ENCODE peak calls at places on chromosomes 1 and 21, in eight cellular contexts. S, H, P, R, Q, I, X and K are unnamed samples.

GRCh38 chr1:231631717-231632116 is 5.1 kb downstream of the DISC1 start:
- DNase-seq in S (no peak), H (no peak), P (no peak), R (no peak), Q (no peak), I (no peak), X (no peak), K (no peak)

GRCh38 chr1:90768098-90768497 is 51.0 kb upstream of the BARHL2 start:
- DNase-seq in S (no peak), H (no peak), P (no peak), R (no peak), Q (no peak), I (no peak), X (no peak), K (no peak)

GRCh38 chr21:31182231-31183129 is 144.2 kb upstream of the KRTAP19-8 start:
- DNase-seq in S (no peak), H (no peak), P (no peak), R (no peak), Q (no peak), I (no peak), X (no peak), K (no peak)

GRCh38 chr1:70438529-70438928 is 27.5 kb downstream of the CTH start:
- DNase-seq in S (no peak), H (no peak), P (no peak), R (no peak), Q (no peak), I (no peak), X (no peak), K (no peak)

GRCh38 chr1:15584489-15585363 is at the start of gene AGMAT:
- DNase-seq in S (no peak), H (no peak), P (no peak), R (peak), Q (no peak), I (peak), X (peak), K (peak)

GRCh38 chr1:236142358-236143103 is at the start of gene GPR137B:
- DNase-seq in S (no peak), H (peak), P (no peak), R (peak), Q (peak), I (peak), X (peak), K (peak)

GRCh38 chr1:3419415-3420204 is 34.9 kb upstream of the ARHGEF16 start:
- DNase-seq in S (no peak), H (no peak), P (no peak), R (no peak), Q (peak), I (no peak), X (peak), K (no peak)

GRCh38 chr1:23169727-23170335 is 1.2 kb upstream of the LUZP1 start:
- DNase-seq in S (peak), H (peak), P (peak), R (peak), Q (peak), I (peak), X (peak), K (peak)

GRCh38 chr21:37407719-37408455 is 41.3 kb downstream of the DYRK1A start:
- DNase-seq in S (no peak), H (no peak), P (no peak), R (no peak), Q (no peak), I (no peak), X (no peak), K (no peak)

DNA sequence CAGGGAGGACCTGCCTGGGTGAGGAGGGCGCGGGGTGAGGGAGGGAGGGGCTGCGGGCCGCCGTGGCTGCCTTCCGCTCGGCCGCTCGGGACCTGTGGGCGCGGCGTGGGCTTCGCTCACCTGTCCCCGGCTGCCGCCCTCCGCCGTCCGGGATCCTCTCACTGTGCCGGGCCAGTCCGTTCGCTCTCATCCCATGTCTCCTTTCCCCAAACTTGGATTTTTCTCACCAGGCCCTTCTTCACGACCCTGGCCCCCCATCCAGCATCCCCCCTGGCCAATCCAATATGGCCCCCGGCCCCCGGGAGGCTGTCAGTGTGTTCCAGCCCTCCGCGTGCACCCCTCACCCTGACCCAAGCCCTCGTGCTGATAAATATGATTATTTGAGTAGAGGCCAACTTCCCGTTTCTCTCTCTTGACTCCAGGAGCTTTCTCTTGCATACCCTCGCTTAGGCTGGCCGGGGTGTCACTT is 359 bp downstream of the ZBTB48 start:
- DNase-seq in S (no peak), H (no peak), P (no peak), R (no peak), Q (no peak), I (no peak), X (no peak), K (peak)
- TF ChIP-seq POLR2A in S (no peak), H (no peak), P (no peak), R (no peak), Q (no peak), I (no peak), X (no peak), K (no peak)

GRCh38 chr1:1393014-1393413 is 6.1 kb downstream of the CCNL2 start:
- DNase-seq in S (no peak), H (no peak), P (no peak), R (no peak), Q (no peak), I (no peak), X (no peak), K (no peak)

GRCh38 chr1:1391225-1391624 is 7.9 kb downstream of the CCNL2 start:
- DNase-seq in S (no peak), H (no peak), P (no peak), R (no peak), Q (no peak), I (no peak), X (no peak), K (no peak)

GRCh38 chr1:1395166-1395565 is 4.0 kb downstream of the CCNL2 start:
- DNase-seq in S (no peak), H (no peak), P (no peak), R (no peak), Q (no peak), I (no peak), X (no peak), K (no peak)

GRCh38 chr1:1394116-1394515 is 5.0 kb downstream of the CCNL2 start:
- DNase-seq in S (no peak), H (no peak), P (no peak), R (no peak), Q (no peak), I (no peak), X (no peak), K (no peak)

DNA sequence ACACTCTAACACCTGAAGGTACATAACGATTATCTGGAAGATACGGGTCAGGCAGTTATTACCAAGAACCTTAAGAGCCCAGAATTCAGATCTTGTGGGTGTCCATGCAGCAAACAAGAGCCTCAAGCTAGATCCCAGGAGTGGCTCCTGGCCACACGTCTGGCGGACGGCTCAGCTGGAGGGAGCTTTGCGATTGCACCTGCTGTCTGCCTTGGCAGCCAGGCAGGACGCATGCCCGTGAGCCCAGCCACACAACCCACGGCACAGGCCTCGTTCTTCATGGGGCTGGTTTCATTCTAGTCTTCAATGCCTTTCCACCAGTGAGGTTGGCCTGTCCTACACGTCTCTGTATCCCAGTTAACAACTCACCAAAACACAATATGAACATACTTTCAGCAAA is 5.7 kb downstream of the CCNL2 start:
- DNase-seq in S (no peak), H (no peak), P (no peak), R (no peak), Q (no peak), I (no peak), X (no peak), K (no peak)
- TF ChIP-seq POLR2A in S (no peak), H (no peak), P (no peak), R (no peak), Q (no peak), I (no peak), X (no peak), K (no peak)

GRCh38 chr1:113978863-113979702 is at the start of gene OLFML3:
- DNase-seq in S (peak), H (peak), P (peak), R (peak), Q (peak), I (peak), X (peak), K (peak)
- TF ChIP-seq POLR2A in S (no peak), H (no peak), P (no peak), R (no peak), Q (no peak), I (no peak), X (peak), K (no peak)

GRCh38 chr1:212034516-212035122 is 738 bp downstream of the INTS7 start:
- DNase-seq in S (no peak), H (no peak), P (no peak), R (peak), Q (no peak), I (no peak), X (no peak), K (no peak)

GRCh38 chr1:212039622-212040021 is 4.1 kb downstream of the DTL start:
- DNase-seq in S (no peak), H (no peak), P (no peak), R (no peak), Q (no peak), I (no peak), X (no peak), K (no peak)

GRCh38 chr1:212035123-212035834 is at the start of the genes DTL and INTS7:
- DNase-seq in S (peak), H (peak), P (peak), R (peak), Q (peak), I (peak), X (peak), K (peak)

GRCh38 chr1:212037900-212038299 is 2.4 kb downstream of the DTL start:
- DNase-seq in S (no peak), H (no peak), P (no peak), R (no peak), Q (no peak), I (no peak), X (no peak), K (peak)

DNA sequence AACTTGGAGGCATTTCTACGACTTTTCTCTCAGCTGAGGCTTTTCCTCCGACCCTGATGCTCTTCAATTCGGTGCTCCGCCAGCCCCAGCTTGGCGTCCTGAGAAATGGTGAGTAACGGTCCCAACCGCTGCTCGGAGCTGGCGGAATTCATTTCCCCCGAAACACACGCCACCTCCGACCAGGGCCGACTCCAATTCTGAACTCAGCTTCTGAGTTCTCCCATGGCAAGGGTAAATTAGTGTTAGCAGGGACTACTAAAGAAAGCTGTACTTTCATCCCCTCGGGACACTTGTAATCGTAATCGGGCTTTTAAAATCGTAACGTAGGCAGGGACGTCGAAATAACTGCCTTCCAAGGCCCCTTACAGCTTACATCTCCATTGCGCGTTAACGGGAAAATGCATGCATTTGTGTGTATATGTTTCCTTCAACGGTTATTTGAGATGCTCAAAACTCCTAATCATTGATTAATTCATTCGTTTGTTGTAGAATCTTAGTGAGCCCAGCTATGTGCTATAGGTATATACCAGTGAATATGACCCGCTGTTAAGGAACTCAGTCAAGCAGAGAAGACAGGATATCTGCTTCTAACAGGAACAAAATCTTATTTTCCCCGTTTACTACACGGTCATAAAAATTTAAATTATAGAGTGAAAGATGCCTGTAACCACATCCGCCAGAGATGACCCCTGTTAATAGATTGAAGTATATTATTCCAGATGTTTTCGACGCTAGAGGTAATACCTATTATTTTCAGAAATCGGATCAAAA is 472 bp downstream of the DTL start:
- DNase-seq in S (no peak), H (no peak), P (no peak), R (no peak), Q (no peak), I (no peak), X (no peak), K (no peak)
- TF ChIP-seq POLR2A in S (no peak), H (no peak), P (no peak), R (no peak), Q (peak), I (no peak), X (no peak), K (no peak)

GRCh38 chr1:40508375-40509341 is at the start of gene EXO5:
- DNase-seq in S (no peak), H (peak), P (peak), R (peak), Q (peak), I (peak), X (peak), K (peak)
- TF ChIP-seq POLR2A in S (no peak), H (peak), P (no peak), R (no peak), Q (peak), I (peak), X (peak), K (peak)

GRCh38 chr1:40383488-40384412 is 10.2 kb downstream of the SMAP2 start:
- DNase-seq in S (no peak), H (no peak), P (no peak), R (no peak), Q (no peak), I (no peak), X (no peak), K (no peak)

GRCh38 chr1:40382110-40382464 is 8.6 kb downstream of the SMAP2 start:
- DNase-seq in S (no peak), H (no peak), P (no peak), R (no peak), Q (no peak), I (no peak), X (no peak), K (no peak)

GRCh38 chr1:40384413-40384762 is 10.9 kb downstream of the SMAP2 start:
- DNase-seq in S (no peak), H (no peak), P (no peak), R (no peak), Q (no peak), I (no peak), X (no peak), K (no peak)

GRCh38 chr1:40382601-40383000 is 9.1 kb downstream of the SMAP2 start:
- DNase-seq in S (no peak), H (no peak), P (no peak), R (no peak), Q (no peak), I (no peak), X (no peak), K (no peak)

DNA sequence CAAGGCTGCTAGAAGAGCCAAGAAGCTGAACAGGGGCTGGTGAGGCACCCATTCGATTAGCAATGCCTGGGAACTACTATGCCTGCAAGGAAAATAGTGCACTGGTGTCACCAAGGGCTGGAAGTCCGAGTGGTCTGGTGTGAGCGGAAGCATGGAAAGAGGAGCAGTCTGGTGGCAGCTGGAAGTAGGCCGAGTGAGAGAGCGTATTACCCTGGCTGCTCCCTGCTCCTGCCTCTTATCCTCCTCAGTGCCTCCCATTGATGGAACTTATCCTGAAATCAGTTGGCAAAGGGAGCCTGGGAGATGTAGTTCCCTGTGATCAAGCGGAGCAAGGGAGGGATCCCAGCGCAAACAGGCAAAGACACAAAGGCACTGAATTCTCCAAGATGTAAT is 9.6 kb downstream of the SMAP2 start:
- DNase-seq in S (no peak), H (no peak), P (no peak), R (peak), Q (no peak), I (no peak), X (no peak), K (no peak)
- TF ChIP-seq POLR2A in S (no peak), H (no peak), P (no peak), R (no peak), Q (no peak), I (no peak), X (no peak), K (no peak)

GRCh38 chr1:151198254-151199127 is at the start of gene PIP5K1A:
- DNase-seq in S (peak), H (peak), P (peak), R (peak), Q (peak), I (peak), X (peak), K (peak)
- TF ChIP-seq POLR2A in S (peak), H (peak), P (peak), R (peak), Q (peak), I (peak), X (peak), K (peak)